ENCODE peak calls at places on chromosome 17, in five cellular contexts. A is A549, B is GM12878, U is K562, H is HepG2. Y is an unnamed sample.

GRCh38 chr17:29726721-29727252 is 104.1 kb upstream of the CORO6 start:
- DNase-seq in A (no peak), B (peak; percentile 55), U (peak; percentile 47), H (no peak), Y (no peak)

GRCh38 chr17:55458977-55459376 is 37.3 kb upstream of the MMD start:
- DNase-seq in A (no peak), B (no peak), U (no peak), H (no peak), Y (no peak)

GRCh38 chr17:45147581-45148182 is 593 bp upstream of the HEXIM1 start:
- DNase-seq in A (peak; percentile 83), B (peak; percentile 85), U (peak; percentile 70), H (peak; percentile 93), Y (no peak)

GRCh38 chr17:65231662-65232335 is 94.6 kb downstream of the RGS9 start:
- DNase-seq in A (peak; percentile 94), B (peak; percentile 12), U (peak; percentile 77), H (peak; percentile 70), Y (peak; percentile 77)

GRCh38 chr17:19013226-19013625 is 8.7 kb upstream of the FAM83G start:
- DNase-seq in A (no peak), B (no peak), U (no peak), H (no peak), Y (no peak)

GRCh38 chr17:9470171-9470570 is 105.4 kb downstream of the STX8 start:
- DNase-seq in A (no peak), B (peak; percentile 25), U (no peak), H (no peak), Y (no peak)

GRCh38 chr17:75611746-75612437 is 21.3 kb upstream of the SMIM5 start:
- DNase-seq in A (no peak), B (no peak), U (no peak), H (no peak), Y (no peak)

GRCh38 chr17:62948370-62948769 is 17.7 kb upstream of the TANC2 start:
- DNase-seq in A (no peak), B (no peak), U (no peak), H (no peak), Y (no peak)

GRCh38 chr17:41871789-41872188 is 6.6 kb upstream of the KLHL11 start:
- DNase-seq in A (no peak), B (no peak), U (no peak), H (no peak), Y (no peak)

GRCh38 chr17:69558796-69559195 is 144.3 kb downstream of the MAP2K6 start:
- DNase-seq in A (no peak), B (no peak), U (no peak), H (no peak), Y (no peak)

GRCh38 chr17:1736348-1737281 is 6.1 kb upstream of the SERPINF2 start:
- DNase-seq in A (peak; percentile 67), B (no peak), U (peak; percentile 78), H (peak; percentile 98), Y (no peak)

GRCh38 chr17:27559506-27559931 is 71.5 kb upstream of the LGALS9 start:
- DNase-seq in A (no peak), B (no peak), U (no peak), H (peak; percentile 62), Y (no peak)

GRCh38 chr17:82204831-82205719 is 7.6 kb downstream of the CCDC57 start:
- DNase-seq in A (peak; percentile 70), B (no peak), U (no peak), H (no peak), Y (no peak)

GRCh38 chr17:42365136-42365535 is 23.1 kb downstream of the STAT3 start:
- DNase-seq in A (no peak), B (no peak), U (peak; percentile 28), H (no peak), Y (no peak)

GRCh38 chr17:31489295-31490018 is 98.0 kb downstream of the RAB11FIP4 start:
- DNase-seq in A (no peak), B (no peak), U (peak; percentile 79), H (peak; percentile 72), Y (no peak)

GRCh38 chr17:30436729-30437128 is 40.5 kb upstream of the GOSR1 start:
- DNase-seq in A (no peak), B (no peak), U (no peak), H (no peak), Y (no peak)

GRCh38 chr17:37064166-37064565 is 115.4 kb downstream of the AATF start:
- DNase-seq in A (no peak), B (no peak), U (no peak), H (no peak), Y (no peak)

GRCh38 chr17:1153795-1154546 is 25.8 kb downstream of the ABR start:
- DNase-seq in A (peak; percentile 51), B (no peak), U (no peak), H (peak; percentile 16), Y (no peak)

GRCh38 chr17:50865060-50865867 is 890 bp downstream of the TOB1 start:
- DNase-seq in A (no peak), B (no peak), U (peak; percentile 70), H (peak; percentile 70), Y (peak; percentile 76)

GRCh38 chr17:6548578-6549330 is 7.6 kb downstream of the PITPNM3 start:
- DNase-seq in A (no peak), B (peak; percentile 28), U (no peak), H (peak; percentile 53), Y (no peak)

GRCh38 chr17:78341559-78342437 is 18.1 kb downstream of the SOCS3 start:
- DNase-seq in A (peak; percentile 83), B (no peak), U (peak; percentile 99), H (no peak), Y (no peak)

GRCh38 chr17:27241346-27241946 is 52.5 kb upstream of the WSB1 start:
- DNase-seq in A (no peak), B (no peak), U (no peak), H (no peak), Y (no peak)

GRCh38 chr17:58339775-58340622 is 11.4 kb upstream of the TSPOAP1 start:
- DNase-seq in A (no peak), B (no peak), U (no peak), H (no peak), Y (no peak)

GRCh38 chr17:76034433-76035185 is 7.5 kb upstream of the EVPL start:
- DNase-seq in A (no peak), B (no peak), U (no peak), H (no peak), Y (no peak)

GRCh38 chr17:2192367-2193028 is 111.1 kb downstream of the SMG6 start:
- DNase-seq in A (peak; percentile 54), B (peak; percentile 72), U (no peak), H (no peak), Y (no peak)

GRCh38 chr17:38509008-38509771 is 80.9 kb downstream of the ARHGAP23 start:
- DNase-seq in A (peak; percentile 97), B (no peak), U (peak; percentile 92), H (peak; percentile 84), Y (peak; percentile 96)

GRCh38 chr17:38509772-38510423 is 81.6 kb downstream of the ARHGAP23 start:
- DNase-seq in A (no peak), B (no peak), U (peak; percentile 57), H (no peak), Y (no peak)

GRCh38 chr17:38507436-38507835 is 79.2 kb downstream of the ARHGAP23 start:
- DNase-seq in A (no peak), B (no peak), U (no peak), H (no peak), Y (no peak)

GRCh38 chr17:38507921-38508569 is 79.8 kb downstream of the ARHGAP23 start:
- DNase-seq in A (no peak), B (no peak), U (no peak), H (peak; percentile 39), Y (no peak)

DNA sequence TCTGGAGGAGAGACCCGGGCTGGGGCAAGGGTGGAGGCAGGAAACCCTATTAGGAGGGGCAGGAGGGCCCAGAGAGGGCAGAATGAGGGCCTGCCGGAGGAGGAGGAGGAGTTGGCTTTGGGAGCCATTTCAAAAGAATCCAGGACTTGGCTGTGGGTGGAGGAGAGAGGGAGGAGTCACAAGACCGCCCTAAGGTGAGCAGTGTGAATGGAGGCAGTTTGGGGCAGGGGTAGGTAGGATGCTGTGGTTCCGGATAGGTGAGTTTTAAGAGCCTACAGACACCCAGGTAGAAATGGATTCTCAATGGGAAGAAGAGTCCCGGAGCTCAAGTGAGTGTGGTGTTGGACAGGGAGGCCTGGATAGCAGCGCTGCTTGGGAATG is 80.3 kb downstream of the ARHGAP23 start:
- DNase-seq in A (no peak), B (no peak), U (no peak), H (no peak), Y (peak; percentile 65)
- TF ChIP-seq CEBPB in A (no peak), B (no peak), U (no peak), H (no peak), Y (no peak)

GRCh38 chr17:17836818-17837379 is at the start of gene SREBF1:
- DNase-seq in A (peak; percentile 87), B (no peak), U (peak; percentile 71), H (peak; percentile 37), Y (peak; percentile 84)
- TF ChIP-seq CHD2 in A (no peak), B (no peak), U (no peak), H (peak; percentile 29), Y (no peak)

GRCh38 chr17:17846003-17846402 is 9.2 kb upstream of the SREBF1 start:
- DNase-seq in A (no peak), B (no peak), U (no peak), H (no peak), Y (no peak)
- TF ChIP-seq CEBPB in A (no peak), B (no peak), U (no peak), H (no peak), Y (no peak)

DNA sequence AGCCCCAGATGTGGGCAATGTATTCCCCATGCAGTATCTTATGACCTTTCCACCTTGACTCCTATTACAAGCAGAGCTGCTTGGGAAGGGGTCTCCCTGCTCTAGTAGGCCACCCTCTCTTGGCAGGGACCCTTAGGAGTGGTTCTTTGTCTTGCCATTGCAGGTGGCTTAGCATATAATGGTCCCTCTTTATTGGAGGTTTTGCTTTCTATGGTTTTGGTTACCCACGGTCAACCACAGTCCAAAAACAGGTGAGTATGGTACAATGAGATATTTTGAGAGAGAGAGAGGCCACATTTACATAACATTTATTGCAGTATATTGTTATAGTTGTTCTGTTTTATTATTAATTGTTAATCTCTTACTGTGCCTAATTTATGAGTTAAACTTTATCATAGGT is 472.8 kb upstream of the ASIC2 start:
- DNase-seq in A (no peak), B (no peak), U (no peak), H (no peak), Y (no peak)
- TF ChIP-seq CHD2 in A (no peak), B (no peak), U (no peak), H (no peak), Y (no peak)

Y was measured in H1.